ENCODE peak calls at places on chromosomes 5 and 9, in nine cellular contexts. One of them, this sample, is unnamed.

GRCh38 chr9:114203410-114204140 is 48.2 kb downstream of the COL27A1 start:
- DNase-seq in GM23338: no peak
- DNase-seq in GM23248: peak
- DNase-seq in A549: no peak
- DNase-seq in lower lobe of right lung: no peak
- DNase-seq in CD8-positive, alpha-beta T cell: no peak
- DNase-seq in H1: no peak
- DNase-seq in kidney: no peak
- DNase-seq in tibial nerve: no peak
- DNase-seq in this sample: peak

GRCh38 chr5:135851186-135851906 is 16.9 kb downstream of the SLC25A48 start:
- DNase-seq in H1: no peak
- DNase-seq in GM23338: no peak
- DNase-seq in GM23248: no peak
- DNase-seq in lower lobe of right lung: no peak
- DNase-seq in tibial nerve: no peak
- DNase-seq in CD8-positive, alpha-beta T cell: no peak
- DNase-seq in kidney: no peak
- DNase-seq in A549: no peak
- DNase-seq in this sample: no peak

GRCh38 chr5:157024213-157024959 is 34.5 kb downstream of the HAVCR1 start:
- DNase-seq in H1: no peak
- DNase-seq in CD8-positive, alpha-beta T cell: no peak
- DNase-seq in kidney: no peak
- DNase-seq in GM23338: no peak
- DNase-seq in tibial nerve: no peak
- DNase-seq in A549: no peak
- DNase-seq in GM23248: no peak
- DNase-seq in lower lobe of right lung: no peak
- DNase-seq in this sample: no peak

GRCh38 chr5:140569197-140569596 is 4.6 kb downstream of the SLC35A4 start:
- DNase-seq in CD8-positive, alpha-beta T cell: no peak
- DNase-seq in GM23248: no peak
- DNase-seq in GM23338: no peak
- DNase-seq in lower lobe of right lung: no peak
- DNase-seq in H1: no peak
- DNase-seq in A549: no peak
- DNase-seq in tibial nerve: no peak
- DNase-seq in kidney: no peak
- DNase-seq in this sample: no peak

GRCh38 chr5:55902696-55903095 is 51.5 kb downstream of the IL31RA start:
- DNase-seq in lower lobe of right lung: no peak
- DNase-seq in GM23248: no peak
- DNase-seq in H1: no peak
- DNase-seq in GM23338: no peak
- DNase-seq in tibial nerve: no peak
- DNase-seq in A549: no peak
- DNase-seq in CD8-positive, alpha-beta T cell: no peak
- DNase-seq in kidney: no peak
- DNase-seq in this sample: no peak

GRCh38 chr5:153629027-153629426 is 138.6 kb downstream of the GRIA1 start:
- DNase-seq in kidney: peak
- DNase-seq in A549: peak
- DNase-seq in lower lobe of right lung: peak
- DNase-seq in H1: peak
- DNase-seq in GM23338: peak
- DNase-seq in GM23248: peak
- DNase-seq in tibial nerve: peak
- DNase-seq in CD8-positive, alpha-beta T cell: no peak
- DNase-seq in this sample: peak

GRCh38 chr9:83061036-83061435 is 1.9 kb downstream of the RASEF start:
- DNase-seq in GM23338: no peak
- DNase-seq in lower lobe of right lung: no peak
- DNase-seq in CD8-positive, alpha-beta T cell: no peak
- DNase-seq in kidney: no peak
- DNase-seq in A549: peak
- DNase-seq in H1: no peak
- DNase-seq in GM23248: peak
- DNase-seq in tibial nerve: no peak
- DNase-seq in this sample: no peak

GRCh38 chr5:125476888-125477585 is 730.6 kb upstream of the ZNF608 start:
- DNase-seq in tibial nerve: no peak
- DNase-seq in kidney: no peak
- DNase-seq in GM23248: no peak
- DNase-seq in H1: no peak
- DNase-seq in lower lobe of right lung: no peak
- DNase-seq in GM23338: no peak
- DNase-seq in A549: no peak
- DNase-seq in CD8-positive, alpha-beta T cell: no peak
- DNase-seq in this sample: no peak

GRCh38 chr9:122219856-122220672 is 8.7 kb downstream of the LHX6 start:
- DNase-seq in kidney: peak
- DNase-seq in lower lobe of right lung: no peak
- DNase-seq in GM23248: peak
- DNase-seq in tibial nerve: no peak
- DNase-seq in GM23338: no peak
- DNase-seq in H1: no peak
- DNase-seq in A549: no peak
- DNase-seq in CD8-positive, alpha-beta T cell: no peak
- DNase-seq in this sample: no peak
- H3K4me3 ChIP-seq in kidney: peak
- H3K4me3 ChIP-seq in lower lobe of right lung: peak
- H3K4me3 ChIP-seq in GM23248: peak
- H3K4me3 ChIP-seq in tibial nerve: peak
- H3K4me3 ChIP-seq in GM23338: peak
- H3K4me3 ChIP-seq in H1: peak
- H3K4me3 ChIP-seq in A549: no peak
- H3K4me3 ChIP-seq in CD8-positive, alpha-beta T cell: peak
- H3K4me3 ChIP-seq in this sample: no peak

GRCh38 chr5:73945505-73945904 is 319.5 kb downstream of the ARHGEF28 start:
- DNase-seq in GM23248: no peak
- DNase-seq in lower lobe of right lung: no peak
- DNase-seq in kidney: no peak
- DNase-seq in tibial nerve: no peak
- DNase-seq in GM23338: peak
- DNase-seq in CD8-positive, alpha-beta T cell: no peak
- DNase-seq in A549: peak
- DNase-seq in H1: no peak
- DNase-seq in this sample: no peak

GRCh38 chr5:73942783-73943182 is 316.8 kb downstream of the ARHGEF28 start:
- DNase-seq in GM23338: no peak
- DNase-seq in GM23248: no peak
- DNase-seq in CD8-positive, alpha-beta T cell: no peak
- DNase-seq in kidney: no peak
- DNase-seq in tibial nerve: no peak
- DNase-seq in lower lobe of right lung: no peak
- DNase-seq in H1: no peak
- DNase-seq in A549: no peak
- DNase-seq in this sample: no peak

GRCh38 chr5:73940747-73941146 is 314.8 kb downstream of the ARHGEF28 start:
- DNase-seq in GM23248: no peak
- DNase-seq in kidney: no peak
- DNase-seq in A549: no peak
- DNase-seq in lower lobe of right lung: no peak
- DNase-seq in tibial nerve: no peak
- DNase-seq in GM23338: no peak
- DNase-seq in CD8-positive, alpha-beta T cell: no peak
- DNase-seq in H1: no peak
- DNase-seq in this sample: no peak

GRCh38 chr5:73944581-73944980 is 318.6 kb downstream of the ARHGEF28 start:
- DNase-seq in A549: no peak
- DNase-seq in H1: no peak
- DNase-seq in lower lobe of right lung: no peak
- DNase-seq in kidney: no peak
- DNase-seq in GM23248: no peak
- DNase-seq in tibial nerve: no peak
- DNase-seq in CD8-positive, alpha-beta T cell: no peak
- DNase-seq in GM23338: no peak
- DNase-seq in this sample: no peak

DNA sequence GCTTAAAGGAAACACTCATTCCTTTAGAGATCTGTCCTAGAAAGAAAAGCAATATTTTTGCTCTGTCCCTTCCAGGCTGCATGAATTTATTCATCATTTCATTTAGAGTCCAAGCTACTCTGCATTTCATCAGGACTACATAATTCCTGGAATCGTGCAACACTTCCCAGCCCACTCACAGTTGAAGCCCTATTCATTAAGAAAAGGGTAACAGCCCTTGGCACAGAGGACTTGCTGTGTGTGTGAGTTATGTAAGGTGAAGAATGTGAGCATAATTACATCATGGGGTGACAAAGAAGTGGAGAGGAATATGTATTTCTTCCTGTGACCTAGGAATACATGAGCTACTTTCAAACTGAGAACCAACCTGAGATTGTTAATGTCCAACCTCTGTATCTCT is 317.4 kb downstream of the ARHGEF28 start:
- DNase-seq in H1: no peak
- DNase-seq in tibial nerve: no peak
- DNase-seq in lower lobe of right lung: no peak
- DNase-seq in A549: no peak
- DNase-seq in GM23248: peak
- DNase-seq in kidney: no peak
- DNase-seq in CD8-positive, alpha-beta T cell: no peak
- DNase-seq in GM23338: no peak
- DNase-seq in this sample: no peak
- H3K27ac ChIP-seq in H1: no peak
- H3K27ac ChIP-seq in tibial nerve: no peak
- H3K27ac ChIP-seq in lower lobe of right lung: no peak
- H3K27ac ChIP-seq in A549: no peak
- H3K27ac ChIP-seq in GM23248: no peak
- H3K27ac ChIP-seq in kidney: no peak
- H3K27ac ChIP-seq in CD8-positive, alpha-beta T cell: no peak
- H3K27ac ChIP-seq in GM23338: no peak
- H3K27ac ChIP-seq in this sample: no peak

GRCh38 chr9:37295178-37295577 is 127.3 kb upstream of the GRHPR start:
- DNase-seq in GM23248: no peak
- DNase-seq in kidney: no peak
- DNase-seq in GM23338: no peak
- DNase-seq in lower lobe of right lung: no peak
- DNase-seq in H1: no peak
- DNase-seq in CD8-positive, alpha-beta T cell: no peak
- DNase-seq in A549: no peak
- DNase-seq in tibial nerve: no peak
- DNase-seq in this sample: no peak

GRCh38 chr9:37290881-37291485 is 131.5 kb upstream of the GRHPR start:
- DNase-seq in lower lobe of right lung: no peak
- DNase-seq in tibial nerve: no peak
- DNase-seq in kidney: no peak
- DNase-seq in A549: peak
- DNase-seq in CD8-positive, alpha-beta T cell: no peak
- DNase-seq in GM23338: no peak
- DNase-seq in H1: no peak
- DNase-seq in GM23248: peak
- DNase-seq in this sample: no peak

GRCh38 chr9:37290366-37290765 is 132.1 kb upstream of the GRHPR start:
- DNase-seq in H1: no peak
- DNase-seq in CD8-positive, alpha-beta T cell: no peak
- DNase-seq in GM23248: no peak
- DNase-seq in A549: no peak
- DNase-seq in tibial nerve: no peak
- DNase-seq in kidney: no peak
- DNase-seq in lower lobe of right lung: no peak
- DNase-seq in GM23338: no peak
- DNase-seq in this sample: no peak

GRCh38 chr9:37293664-37294524 is 128.6 kb upstream of the GRHPR start:
- DNase-seq in A549: no peak
- DNase-seq in kidney: no peak
- DNase-seq in H1: no peak
- DNase-seq in CD8-positive, alpha-beta T cell: no peak
- DNase-seq in GM23248: peak
- DNase-seq in tibial nerve: no peak
- DNase-seq in GM23338: no peak
- DNase-seq in lower lobe of right lung: no peak
- DNase-seq in this sample: no peak

DNA sequence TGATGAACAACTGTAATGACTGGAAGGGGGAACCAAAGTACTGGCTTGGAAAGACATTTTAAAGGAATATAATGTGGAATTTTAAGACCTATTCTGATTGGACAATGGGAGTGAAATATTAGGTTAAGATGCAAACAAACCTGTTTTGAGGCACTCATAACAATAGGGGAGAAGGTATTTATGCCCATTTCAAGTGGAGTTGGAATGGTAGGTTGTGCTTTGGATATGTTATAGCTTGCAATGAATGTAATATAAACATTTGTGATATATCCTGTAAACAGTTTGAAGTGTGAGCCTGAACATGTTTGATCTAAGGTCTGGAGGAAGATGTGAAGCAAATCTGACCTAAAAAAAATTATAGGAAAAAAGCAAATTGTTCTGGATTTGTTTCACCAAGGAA is 129.6 kb upstream of the GRHPR start:
- DNase-seq in CD8-positive, alpha-beta T cell: no peak
- DNase-seq in lower lobe of right lung: no peak
- DNase-seq in A549: no peak
- DNase-seq in tibial nerve: no peak
- DNase-seq in H1: no peak
- DNase-seq in GM23248: no peak
- DNase-seq in GM23338: no peak
- DNase-seq in kidney: no peak
- DNase-seq in this sample: no peak
- H3K4me3 ChIP-seq in CD8-positive, alpha-beta T cell: no peak
- H3K4me3 ChIP-seq in lower lobe of right lung: no peak
- H3K4me3 ChIP-seq in A549: no peak
- H3K4me3 ChIP-seq in tibial nerve: no peak
- H3K4me3 ChIP-seq in H1: no peak
- H3K4me3 ChIP-seq in GM23248: no peak
- H3K4me3 ChIP-seq in GM23338: no peak
- H3K4me3 ChIP-seq in kidney: no peak
- H3K4me3 ChIP-seq in this sample: no peak

GRCh38 chr9:136209786-136210185 is 4.9 kb upstream of the LHX3 start:
- DNase-seq in kidney: no peak
- DNase-seq in CD8-positive, alpha-beta T cell: no peak
- DNase-seq in A549: no peak
- DNase-seq in GM23338: no peak
- DNase-seq in lower lobe of right lung: no peak
- DNase-seq in tibial nerve: no peak
- DNase-seq in H1: no peak
- DNase-seq in GM23248: no peak
- DNase-seq in this sample: no peak

GRCh38 chr9:136211006-136211405 is 6.1 kb upstream of the LHX3 start:
- DNase-seq in CD8-positive, alpha-beta T cell: no peak
- DNase-seq in GM23338: no peak
- DNase-seq in tibial nerve: no peak
- DNase-seq in lower lobe of right lung: no peak
- DNase-seq in A549: no peak
- DNase-seq in GM23248: no peak
- DNase-seq in kidney: no peak
- DNase-seq in H1: no peak
- DNase-seq in this sample: no peak

GRCh38 chr9:136210276-136210675 is 5.3 kb upstream of the LHX3 start:
- DNase-seq in kidney: no peak
- DNase-seq in A549: no peak
- DNase-seq in lower lobe of right lung: no peak
- DNase-seq in tibial nerve: no peak
- DNase-seq in CD8-positive, alpha-beta T cell: no peak
- DNase-seq in GM23248: no peak
- DNase-seq in H1: no peak
- DNase-seq in GM23338: no peak
- DNase-seq in this sample: no peak

GRCh38 chr9:136212345-136212950 is 7.5 kb upstream of the LHX3 start:
- DNase-seq in GM23338: no peak
- DNase-seq in A549: no peak
- DNase-seq in GM23248: no peak
- DNase-seq in kidney: no peak
- DNase-seq in CD8-positive, alpha-beta T cell: no peak
- DNase-seq in H1: no peak
- DNase-seq in tibial nerve: no peak
- DNase-seq in lower lobe of right lung: no peak
- DNase-seq in this sample: no peak

DNA sequence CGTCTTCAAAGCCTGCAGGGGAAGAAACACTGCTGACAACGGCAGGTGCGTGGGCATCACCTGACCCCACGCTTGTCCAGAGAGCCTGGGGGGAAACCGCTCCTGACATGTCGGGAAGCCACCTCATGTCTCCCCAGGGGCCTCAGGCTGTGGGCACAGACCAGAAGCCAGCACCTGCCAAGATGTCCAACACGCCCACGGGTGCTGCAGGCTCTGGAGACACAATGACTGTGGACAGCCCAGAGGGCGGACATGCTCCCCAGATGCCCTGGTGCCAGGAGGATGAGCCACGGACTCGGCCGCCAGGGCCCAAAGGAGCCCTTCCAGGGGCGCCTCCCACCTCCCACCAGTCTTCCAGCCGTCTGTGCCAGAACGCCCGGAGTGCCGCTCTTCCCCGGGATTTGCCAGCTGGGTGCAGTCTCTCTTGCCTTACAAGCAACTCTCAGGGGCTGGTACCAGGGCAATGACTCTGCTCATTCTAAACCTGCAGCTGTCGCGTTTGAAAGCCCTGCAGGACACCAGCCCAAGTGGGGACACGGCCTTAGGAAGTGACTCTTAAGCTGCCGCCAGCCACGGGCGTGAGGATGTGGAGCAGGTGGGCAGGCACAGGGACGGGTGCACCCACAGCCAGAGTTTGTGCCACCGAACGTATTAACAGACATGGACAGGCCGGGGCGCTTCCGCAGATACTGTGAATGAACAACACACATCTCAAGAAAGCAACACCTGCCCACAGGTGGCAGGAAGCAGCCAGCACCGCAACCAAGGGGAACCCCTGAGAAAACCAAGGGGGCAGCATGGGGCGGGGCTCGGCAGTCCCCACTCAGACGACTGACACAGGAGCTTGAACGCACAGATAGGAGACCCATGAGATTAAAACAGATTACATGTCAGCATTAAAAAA is 6.8 kb upstream of the LHX3 start:
- DNase-seq in GM23248: no peak
- DNase-seq in lower lobe of right lung: no peak
- DNase-seq in kidney: no peak
- DNase-seq in tibial nerve: no peak
- DNase-seq in H1: no peak
- DNase-seq in GM23338: no peak
- DNase-seq in CD8-positive, alpha-beta T cell: no peak
- DNase-seq in A549: no peak
- DNase-seq in this sample: no peak
- H3K27ac ChIP-seq in GM23248: no peak
- H3K27ac ChIP-seq in lower lobe of right lung: no peak
- H3K27ac ChIP-seq in kidney: no peak
- H3K27ac ChIP-seq in tibial nerve: no peak
- H3K27ac ChIP-seq in H1: no peak
- H3K27ac ChIP-seq in GM23338: no peak
- H3K27ac ChIP-seq in CD8-positive, alpha-beta T cell: no peak
- H3K27ac ChIP-seq in A549: no peak
- H3K27ac ChIP-seq in this sample: no peak

This sample was measured in left lung.